ENCODE peak calls at places on chromosome 1, in seven cellular contexts. L is activated B cell treated with CpG ODN at 0.5 μM for 24 hours, X is dorsolateral prefrontal cortex, C is tibial nerve, O is heart right ventricle, P is breast epithelium, E is endothelial cell of umbilical vein. K is an unnamed sample.

GRCh38 chr1:108734176-108734865 is 12.2 kb upstream of the STXBP3 start:
- DNase-seq in L (no peak), X (no peak), C (no peak), O (no peak), P (no peak), E (no peak), K (no peak)

GRCh38 chr1:158124034-158124433 is 56.7 kb upstream of the CD1D start:
- DNase-seq in L (no peak), X (no peak), C (no peak), O (no peak), P (no peak), E (no peak), K (no peak)

GRCh38 chr1:107228704-107229103 is 87.9 kb downstream of the NTNG1 start:
- DNase-seq in L (no peak), X (no peak), C (no peak), O (no peak), P (no peak), E (no peak), K (no peak)

GRCh38 chr1:160522622-160523345 is at the start of gene SLAMF6:
- DNase-seq in L (peak; percentile 36), X (no peak), C (no peak), O (no peak), P (no peak), E (no peak), K (peak; percentile 72)

GRCh38 chr1:31591425-31592093 is 15.2 kb downstream of the TINAGL1 start:
- DNase-seq in L (peak; percentile 4), X (peak; percentile 13), C (no peak), O (no peak), P (no peak), E (no peak), K (no peak)

GRCh38 chr1:208919371-208919770 is 664.1 kb upstream of the CAMK1G start:
- DNase-seq in L (no peak), X (no peak), C (no peak), O (no peak), P (no peak), E (peak; percentile 52), K (no peak)

GRCh38 chr1:223411309-223411708 is 18.1 kb downstream of the CCDC185 start:
- DNase-seq in L (no peak), X (no peak), C (no peak), O (no peak), P (no peak), E (no peak), K (no peak)

GRCh38 chr1:56709269-56709880 is 64.3 kb downstream of the PRKAA2 start:
- DNase-seq in L (no peak), X (no peak), C (no peak), O (no peak), P (no peak), E (peak; percentile 69), K (peak; percentile 8)

GRCh38 chr1:228158690-228159665 is 6.6 kb upstream of the IBA57 start:
- DNase-seq in L (no peak), X (no peak), C (no peak), O (no peak), P (no peak), E (no peak), K (no peak)

GRCh38 chr1:162663589-162664030 is 31.3 kb downstream of the DDR2 start:
- DNase-seq in L (no peak), X (no peak), C (no peak), O (no peak), P (no peak), E (peak; percentile 42), K (no peak)

GRCh38 chr1:47495176-47495713 is 57.4 kb downstream of the FOXD2 start:
- DNase-seq in L (no peak), X (no peak), C (no peak), O (no peak), P (no peak), E (no peak), K (no peak)

GRCh38 chr1:157235307-157235706 is 97.1 kb upstream of the ETV3 start:
- DNase-seq in L (no peak), X (no peak), C (no peak), O (no peak), P (no peak), E (no peak), K (no peak)

GRCh38 chr1:84069236-84069845 is 70.4 kb upstream of the TTLL7 start:
- DNase-seq in L (no peak), X (no peak), C (no peak), O (no peak), P (no peak), E (no peak), K (no peak)

GRCh38 chr1:165960881-165961280 is 133.5 kb downstream of the UCK2 start:
- DNase-seq in L (no peak), X (no peak), C (no peak), O (no peak), P (no peak), E (no peak), K (no peak)

GRCh38 chr1:223717695-223718363 is 5.5 kb downstream of the CAPN2 start:
- DNase-seq in L (no peak), X (no peak), C (no peak), O (no peak), P (no peak), E (no peak), K (peak; percentile 39)

GRCh38 chr1:187924252-187924651 is 1095.5 kb downstream of the PLA2G4A start:
- DNase-seq in L (no peak), X (no peak), C (no peak), O (no peak), P (no peak), E (no peak), K (no peak)

GRCh38 chr1:183634429-183635065 is 1.0 kb downstream of the ARPC5 start:
- DNase-seq in L (no peak), X (no peak), C (no peak), O (no peak), P (no peak), E (no peak), K (no peak)

GRCh38 chr1:26344147-26344920 is 9.6 kb downstream of the CRYBG2 start:
- DNase-seq in L (no peak), X (no peak), C (no peak), O (no peak), P (no peak), E (no peak), K (no peak)

GRCh38 chr1:159921700-159922498 is 3.4 kb downstream of the TAGLN2 start:
- DNase-seq in L (peak; percentile 51), X (no peak), C (no peak), O (no peak), P (no peak), E (peak; percentile 42), K (peak; percentile 55)

GRCh38 chr1:116586741-116587143 is 15.9 kb upstream of the CD58 start:
- DNase-seq in L (no peak), X (no peak), C (no peak), O (no peak), P (no peak), E (no peak), K (no peak)

GRCh38 chr1:17611991-17612390 is 72.5 kb downstream of the ARHGEF10L start:
- DNase-seq in L (no peak), X (no peak), C (no peak), O (no peak), P (no peak), E (no peak), K (no peak)

GRCh38 chr1:9275567-9276034 is 17.1 kb upstream of the SPSB1 start:
- DNase-seq in L (no peak), X (no peak), C (no peak), O (no peak), P (no peak), E (peak; percentile 63), K (peak; percentile 92)

GRCh38 chr1:113758631-113759340 is 500 bp downstream of the PHTF1 start:
- DNase-seq in L (peak; percentile 69), X (no peak), C (peak; percentile 23), O (peak; percentile 57), P (peak; percentile 53), E (peak; percentile 70), K (peak; percentile 68)

GRCh38 chr1:58430355-58431335 is 115.9 kb downstream of the OMA1 start:
- DNase-seq in L (no peak), X (no peak), C (no peak), O (no peak), P (no peak), E (no peak), K (no peak)

GRCh38 chr1:58434587-58434986 is 111.9 kb downstream of the OMA1 start:
- DNase-seq in L (no peak), X (no peak), C (no peak), O (no peak), P (no peak), E (peak; percentile 18), K (no peak)

GRCh38 chr1:58431847-58432246 is 114.7 kb downstream of the OMA1 start:
- DNase-seq in L (no peak), X (no peak), C (no peak), O (no peak), P (no peak), E (no peak), K (no peak)

GRCh38 chr1:58434181-58434580 is 112.3 kb downstream of the OMA1 start:
- DNase-seq in L (no peak), X (no peak), C (no peak), O (no peak), P (no peak), E (no peak), K (no peak)

GRCh38 chr1:58432813-58433668 is 113.5 kb downstream of the OMA1 start:
- DNase-seq in L (no peak), X (no peak), C (no peak), O (no peak), P (no peak), E (peak; percentile 22), K (no peak)
- TF ChIP-seq CTCF in L (no peak), X (no peak), C (no peak), O (no peak), P (no peak), E (no peak), K (no peak)

DNA sequence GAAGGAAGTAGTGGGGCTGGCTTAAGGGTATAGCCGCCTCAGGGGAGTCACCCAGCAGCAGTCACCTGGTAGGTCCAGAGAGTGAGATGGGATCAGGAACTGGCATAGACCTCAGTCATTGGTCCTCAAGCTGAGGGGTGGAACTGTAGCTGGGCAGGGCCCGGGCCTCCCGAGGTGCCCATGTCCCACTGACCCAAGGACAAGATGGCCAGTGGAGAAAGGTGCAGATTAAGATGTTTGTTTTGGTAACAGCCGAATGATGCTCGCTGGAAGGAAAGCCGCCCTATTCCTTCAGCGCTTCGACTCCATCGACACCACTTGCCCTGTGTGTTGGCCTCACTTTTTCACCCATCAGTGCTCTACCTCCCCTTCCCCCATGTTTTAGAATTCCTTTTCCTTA is 16.4 kb downstream of the COL9A2 start:
- DNase-seq in L (no peak), X (no peak), C (no peak), O (no peak), P (no peak), E (no peak), K (no peak)
- TF ChIP-seq CTCF in L (no peak), X (no peak), C (no peak), O (no peak), P (no peak), E (no peak), K (no peak)

DNA sequence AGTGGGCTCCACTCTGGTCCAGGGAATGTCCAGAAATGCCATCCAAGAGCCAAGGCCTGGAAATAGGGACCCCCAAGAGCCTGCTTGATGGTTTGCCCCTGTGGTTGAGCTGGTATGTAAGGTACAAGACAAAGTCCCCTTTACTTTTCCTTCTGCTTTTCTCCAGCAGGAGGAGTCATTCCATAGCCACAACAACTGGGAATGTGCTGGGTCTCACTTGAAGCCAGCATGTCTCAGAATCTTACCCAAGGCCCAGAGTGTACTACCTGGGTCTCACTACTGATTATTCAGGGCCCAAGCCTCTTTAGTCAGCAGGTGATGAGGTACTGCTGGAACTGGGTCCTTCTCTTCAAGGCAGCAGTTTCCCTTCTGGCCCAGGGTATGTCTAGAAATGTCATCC is 62.1 kb upstream of the CD55 start:
- DNase-seq in L (no peak), X (no peak), C (no peak), O (peak; percentile 13), P (no peak), E (peak; percentile 78), K (no peak)
- TF ChIP-seq CTCF in L (no peak), X (no peak), C (no peak), O (peak; percentile 37), P (peak; percentile 43), E (peak; percentile 46), K (no peak)

GRCh38 chr1:2237773-2238172 is 9.7 kb downstream of the SKI start:
- DNase-seq in L (no peak), X (no peak), C (no peak), O (no peak), P (no peak), E (no peak), K (no peak)
- TF ChIP-seq CTCF in L (no peak), X (no peak), C (no peak), O (no peak), P (no peak), E (peak; percentile 13), K (no peak)